ENCODE peak calls at places on chromosomes 6 and 20, in five cellular contexts. B is prostate gland; O is activated CD4-positive, alpha-beta T cell treated with anti-CD3 and anti-CD28 coated beads, Interleukin-2, amount 50 U/mL, for 24 hours; A is NCI-H1436 treated with DMSO at 0.1 percent for 48 hours; H is GM10248. L is an unnamed sample.

GRCh38 chr6:12748815-12749521 is 32.4 kb downstream of the PHACTR1 start:
- DNase-seq in B (no peak), O (no peak), A (no peak), H (no peak), L (no peak)

GRCh38 chr6:46370622-46371021 is 120.6 kb downstream of the RCAN2 start:
- DNase-seq in B (no peak), O (no peak), A (no peak), H (no peak), L (no peak)

GRCh38 chr20:23296841-23297701 is 53.5 kb upstream of the NXT1 start:
- DNase-seq in B (no peak), O (no peak), A (no peak), H (no peak), L (no peak)

GRCh38 chr20:45343867-45344721 is 4.1 kb downstream of the SDC4 start:
- DNase-seq in B (peak; percentile 67), O (no peak), A (no peak), H (no peak), L (no peak)

GRCh38 chr6:165219629-165220028 is 89.8 kb downstream of the C6orf118 start:
- DNase-seq in B (no peak), O (no peak), A (no peak), H (no peak), L (no peak)

GRCh38 chr20:10637563-10637962 is 36.2 kb downstream of the JAG1 start:
- DNase-seq in B (no peak), O (no peak), A (no peak), H (no peak), L (no peak)

GRCh38 chr6:121776054-121776453 is 340.6 kb downstream of the GJA1 start:
- DNase-seq in B (no peak), O (no peak), A (no peak), H (no peak), L (no peak)

GRCh38 chr20:19928379-19929360 is 88.5 kb upstream of the NAA20 start:
- DNase-seq in B (peak; percentile 68), O (no peak), A (no peak), H (no peak), L (no peak)

GRCh38 chr6:80440496-80441160 is 334.2 kb downstream of the BCKDHB start:
- DNase-seq in B (no peak), O (no peak), A (peak; percentile 51), H (no peak), L (no peak)

GRCh38 chr20:24837721-24838456 is 111.2 kb upstream of the CST7 start:
- DNase-seq in B (no peak), O (no peak), A (no peak), H (no peak), L (no peak)

GRCh38 chr20:24949756-24950127 is 673 bp downstream of the CST7 start:
- DNase-seq in B (no peak), O (no peak), A (no peak), H (no peak), L (no peak)

GRCh38 chr6:50098306-50098705 is 48.6 kb upstream of the DEFB112 start:
- DNase-seq in B (no peak), O (no peak), A (no peak), H (no peak), L (no peak)

GRCh38 chr6:45789238-45789637 is 226.4 kb downstream of the CLIC5 start:
- DNase-seq in B (no peak), O (no peak), A (no peak), H (no peak), L (no peak)

GRCh38 chr6:166934174-166934573 is 22.2 kb downstream of the RNASET2 start:
- DNase-seq in B (no peak), O (no peak), A (no peak), H (no peak), L (no peak)

GRCh38 chr6:170173416-170173990 is 117.4 kb downstream of the DLL1 start:
- DNase-seq in B (peak; percentile 2), O (no peak), A (no peak), H (no peak), L (no peak)

GRCh38 chr6:32107447-32107846 is 1.7 kb downstream of the TNXB start:
- DNase-seq in B (no peak), O (no peak), A (no peak), H (no peak), L (no peak)

GRCh38 chr6:22332726-22333125 is 35.9 kb upstream of the PRL start:
- DNase-seq in B (no peak), O (no peak), A (no peak), H (no peak), L (no peak)

GRCh38 chr20:46651091-46651962 is at the start of gene SLC13A3:
- DNase-seq in B (no peak), O (no peak), A (no peak), H (no peak), L (no peak)

GRCh38 chr6:47698342-47698787 is at the start of gene ADGRF4:
- DNase-seq in B (peak; percentile 7), O (no peak), A (no peak), H (no peak), L (peak; percentile 41)

GRCh38 chr6:43009124-43009523 is 4.6 kb downstream of the MEA1 start:
- DNase-seq in B (peak; percentile 19), O (no peak), A (no peak), H (peak; percentile 32), L (no peak)

GRCh38 chr6:125136378-125136777 is 17.2 kb upstream of the TPD52L1 start:
- DNase-seq in B (no peak), O (no peak), A (no peak), H (no peak), L (no peak)

GRCh38 chr20:63054695-63055240 is 48.0 kb upstream of the BHLHE23 start:
- DNase-seq in B (no peak), O (no peak), A (no peak), H (no peak), L (no peak)

GRCh38 chr6:75850026-75850385 is 101.0 kb downstream of the MYO6 start:
- DNase-seq in B (no peak), O (no peak), A (no peak), H (no peak), L (no peak)

GRCh38 chr6:111950661-111951426 is 77.6 kb upstream of the FYN start:
- DNase-seq in B (no peak), O (no peak), A (no peak), H (no peak), L (peak; percentile 11)

GRCh38 chr6:47376930-47377329 is 67.2 kb upstream of the TNFRSF21 start:
- DNase-seq in B (no peak), O (no peak), A (no peak), H (no peak), L (no peak)

GRCh38 chr6:164370773-164371172 is 938.6 kb downstream of the C6orf118 start:
- DNase-seq in B (no peak), O (no peak), A (no peak), H (no peak), L (no peak)

GRCh38 chr6:63525186-63525878 is 46.9 kb upstream of the LOC128125822 start:
- DNase-seq in B (no peak), O (no peak), A (no peak), H (peak; percentile 18), L (no peak)

GRCh38 chr6:131062245-131063027 is 609 bp downstream of the EPB41L2 start:
- DNase-seq in B (no peak), O (no peak), A (no peak), H (peak; percentile 27), L (no peak)

GRCh38 chr6:44954281-44954680 is 373.8 kb upstream of the RUNX2 start:
- DNase-seq in B (no peak), O (no peak), A (no peak), H (no peak), L (no peak)

GRCh38 chr6:131976545-131977061 is 25.4 kb upstream of the CCN2 start:
- DNase-seq in B (no peak), O (no peak), A (no peak), H (no peak), L (no peak)

GRCh38 chr6:35031611-35032529 is 109.3 kb downstream of the TCP11 start:
- DNase-seq in B (no peak), O (no peak), A (no peak), H (no peak), L (no peak)

GRCh38 chr6:31836036-31836675 is 8.6 kb downstream of the HSPA1B start:
- DNase-seq in B (no peak), O (no peak), A (no peak), H (no peak), L (no peak)

GRCh38 chr6:168180548-168181011 is 101.6 kb upstream of the FRMD1 start:
- DNase-seq in B (no peak), O (no peak), A (no peak), H (no peak), L (peak; percentile 21)

GRCh38 chr6:21359926-21360325 is 233.6 kb upstream of the SOX4 start:
- DNase-seq in B (no peak), O (no peak), A (no peak), H (no peak), L (no peak)

GRCh38 chr20:17898548-17898994 is 70.0 kb downstream of the SNX5 start:
- DNase-seq in B (peak; percentile 80), O (peak; percentile 45), A (no peak), H (peak; percentile 65), L (peak; percentile 30)

GRCh38 chr20:6819599-6819998 is 52.1 kb downstream of the BMP2 start:
- DNase-seq in B (no peak), O (no peak), A (no peak), H (no peak), L (no peak)

GRCh38 chr6:37538107-37538506 is 38.4 kb upstream of the CCDC167 start:
- DNase-seq in B (no peak), O (no peak), A (no peak), H (peak; percentile 69), L (no peak)

GRCh38 chr20:38171301-38172010 is 6.4 kb upstream of the TGM2 start:
- DNase-seq in B (no peak), O (no peak), A (no peak), H (no peak), L (no peak)

GRCh38 chr6:116405663-116406329 is 35.0 kb downstream of the DSE start:
- DNase-seq in B (no peak), O (no peak), A (no peak), H (no peak), L (no peak)

L was measured in LNCaP clone FGC.